ENCODE peak calls at places on chromosome 12, in seven cellular contexts. H is IMR-90, L is mesenchymal stem cell, I is neuronal stem cell, F is mesendoderm, K is H1, G is trophoblast cell. A is an unnamed sample.

GRCh38 chr12:3958534-3958933 is 85.3 kb upstream of the PARP11 start:
- DNase-seq in G (no peak), F (no peak), I (no peak), K (no peak), L (no peak), H (no peak), A (no peak)

GRCh38 chr12:123961585-123961984 is 11.0 kb downstream of the CCDC92 start:
- DNase-seq in H (no peak), G (no peak), F (no peak), I (no peak), L (no peak), K (no peak), A (no peak)

GRCh38 chr12:49482095-49483051 is 56.5 kb upstream of the KCNH3 start:
- DNase-seq in I (no peak), L (no peak), K (no peak), H (peak), F (peak), G (peak), A (peak)

GRCh38 chr12:79566452-79566851 is 124.3 kb downstream of the PAWR start:
- DNase-seq in H (peak), I (no peak), K (no peak), G (no peak), L (peak), F (no peak), A (no peak)

GRCh38 chr12:88952543-88952942 is 372.3 kb upstream of the KITLG start:
- DNase-seq in I (no peak), K (no peak), F (no peak), H (peak), G (no peak), L (peak), A (no peak)

GRCh38 chr12:43805149-43805856 is 814 bp downstream of the TWF1 start:
- DNase-seq in F (no peak), K (no peak), I (no peak), H (no peak), L (no peak), G (no peak), A (no peak)

GRCh38 chr12:3015356-3015755 is 56.2 kb downstream of the TEAD4 start:
- DNase-seq in H (no peak), L (no peak), G (no peak), K (no peak), F (no peak), I (no peak), A (no peak)

GRCh38 chr12:69355363-69356035 is 4.0 kb upstream of the YEATS4 start:
- DNase-seq in G (no peak), F (no peak), H (no peak), L (no peak), K (no peak), I (no peak), A (no peak)

GRCh38 chr12:54286042-54286931 is 5.8 kb downstream of the HNRNPA1 start:
- DNase-seq in L (no peak), K (no peak), F (no peak), I (no peak), G (peak), H (no peak), A (no peak)

GRCh38 chr12:106195638-106196037 is 52.2 kb downstream of the CKAP4 start:
- DNase-seq in G (no peak), I (no peak), L (peak), H (peak), F (no peak), K (no peak), A (no peak)

GRCh38 chr12:58395470-58395869 is 454.1 kb downstream of the ATP23 start:
- DNase-seq in F (no peak), I (no peak), H (peak), L (no peak), G (no peak), K (no peak), A (no peak)

GRCh38 chr12:84924956-84925355 is 12.4 kb upstream of the SLC6A15 start:
- DNase-seq in L (peak), H (peak), K (no peak), F (peak), G (no peak), I (no peak), A (no peak)

GRCh38 chr12:9936597-9936996 is 4.4 kb upstream of the CLEC2A start:
- DNase-seq in F (no peak), L (peak), H (peak), I (no peak), K (no peak), G (no peak), A (no peak)

GRCh38 chr12:117985182-117985581 is 16.4 kb upstream of the KSR2 start:
- DNase-seq in F (no peak), I (no peak), H (no peak), G (no peak), L (no peak), K (no peak), A (no peak)

GRCh38 chr12:58443273-58443980 is 476.9 kb downstream of the LRIG3 start:
- DNase-seq in G (peak), H (peak), F (peak), I (no peak), L (peak), K (no peak), A (peak)

GRCh38 chr12:25552681-25553080 is 402 bp downstream of the LMNTD1 start:
- DNase-seq in L (no peak), I (no peak), F (no peak), H (peak), G (peak), K (no peak), A (no peak)

GRCh38 chr12:230925-231671 is 17.1 kb upstream of the SLC6A12 start:
- DNase-seq in G (no peak), I (no peak), L (no peak), K (no peak), F (no peak), H (no peak), A (peak)

GRCh38 chr12:131528144-131528543 is 182.7 kb upstream of the SFSWAP start:
- DNase-seq in H (no peak), G (no peak), K (no peak), L (no peak), I (no peak), F (no peak), A (no peak)

GRCh38 chr12:25615119-25615518 is 62.0 kb upstream of the LMNTD1 start:
- DNase-seq in H (peak), I (no peak), G (peak), F (peak), L (peak), K (no peak), A (no peak)

GRCh38 chr12:71828813-71829212 is 10.7 kb upstream of the TBC1D15 start:
- DNase-seq in K (no peak), G (peak), F (no peak), I (no peak), L (no peak), H (no peak), A (no peak)

GRCh38 chr12:18283776-18284175 is 22.5 kb downstream of the PIK3C2G start:
- DNase-seq in L (no peak), H (no peak), K (no peak), G (peak), F (peak), I (no peak), A (peak)

GRCh38 chr12:95390192-95390591 is 83.8 kb upstream of the METAP2 start:
- DNase-seq in G (no peak), F (no peak), H (no peak), L (no peak), I (no peak), K (no peak), A (no peak)

GRCh38 chr12:128707488-128707887 is 116.3 kb downstream of the SLC15A4 start:
- DNase-seq in F (peak), H (no peak), L (no peak), I (no peak), G (no peak), K (no peak), A (peak)

GRCh38 chr12:80778005-80778541 is 61.4 kb downstream of the MYF5 start:
- DNase-seq in K (no peak), F (no peak), L (peak), G (no peak), I (no peak), H (peak), A (no peak)

GRCh38 chr12:66804555-66804954 is 125.7 kb upstream of the GRIP1 start:
- DNase-seq in G (no peak), H (no peak), F (no peak), K (no peak), L (no peak), I (no peak), A (no peak)

GRCh38 chr12:1234073-1234472 is 243.1 kb downstream of the ERC1 start:
- DNase-seq in L (peak), H (peak), F (no peak), I (no peak), G (no peak), K (no peak), A (no peak)

GRCh38 chr12:102063066-102063465 is 1.3 kb upstream of the WASHC3 start:
- DNase-seq in I (no peak), K (no peak), L (no peak), G (peak), F (peak), H (no peak), A (no peak)

GRCh38 chr12:123946152-123946515 is 26.5 kb downstream of the CCDC92 start:
- DNase-seq in F (no peak), G (no peak), K (no peak), H (no peak), L (no peak), I (no peak), A (peak)

GRCh38 chr12:104280111-104280510 is 23.4 kb upstream of the EID3 start:
- DNase-seq in L (no peak), F (no peak), H (no peak), I (no peak), G (no peak), K (no peak), A (no peak)

GRCh38 chr12:40947812-40948211 is 240.3 kb upstream of the PDZRN4 start:
- DNase-seq in H (no peak), K (no peak), F (no peak), G (no peak), I (no peak), L (no peak), A (no peak)

GRCh38 chr12:110338754-110339153 is 57.7 kb downstream of the ATP2A2 start:
- DNase-seq in G (no peak), H (no peak), L (peak), K (no peak), F (peak), I (no peak), A (no peak)

GRCh38 chr12:67940780-67941243 is 48.4 kb upstream of the IFNG-AS1 start:
- DNase-seq in G (peak), I (no peak), H (peak), K (no peak), L (peak), F (peak), A (no peak)

GRCh38 chr12:122888232-122888752 is 7.6 kb downstream of the VPS37B start:
- DNase-seq in L (peak), I (no peak), H (peak), G (peak), K (no peak), F (peak), A (peak)

GRCh38 chr12:27142102-27142721 is 59.8 kb upstream of the C12orf71 start:
- DNase-seq in L (peak), K (peak), G (peak), H (peak), I (peak), F (peak), A (peak)

GRCh38 chr12:67471810-67472209 is 176.7 kb upstream of the DYRK2 start:
- DNase-seq in H (no peak), G (no peak), K (no peak), L (no peak), I (no peak), F (no peak), A (no peak)

GRCh38 chr12:27653661-27654060 is 42.6 kb upstream of the REP15 start:
- DNase-seq in K (no peak), I (no peak), H (no peak), F (no peak), L (peak), G (no peak), A (no peak)

GRCh38 chr12:85733441-85733840 is 102.8 kb downstream of the RASSF9 start:
- DNase-seq in K (no peak), I (no peak), F (no peak), H (peak), G (peak), L (peak), A (no peak)

GRCh38 chr12:49965836-49966235 is 4.2 kb downstream of the AQP5 start:
- DNase-seq in L (no peak), G (no peak), I (no peak), K (no peak), F (no peak), H (no peak), A (no peak)

GRCh38 chr12:27198036-27198435 is 46.0 kb upstream of the STK38L start:
- DNase-seq in L (peak), F (no peak), H (peak), I (no peak), K (no peak), G (no peak), A (no peak)

DNA sequence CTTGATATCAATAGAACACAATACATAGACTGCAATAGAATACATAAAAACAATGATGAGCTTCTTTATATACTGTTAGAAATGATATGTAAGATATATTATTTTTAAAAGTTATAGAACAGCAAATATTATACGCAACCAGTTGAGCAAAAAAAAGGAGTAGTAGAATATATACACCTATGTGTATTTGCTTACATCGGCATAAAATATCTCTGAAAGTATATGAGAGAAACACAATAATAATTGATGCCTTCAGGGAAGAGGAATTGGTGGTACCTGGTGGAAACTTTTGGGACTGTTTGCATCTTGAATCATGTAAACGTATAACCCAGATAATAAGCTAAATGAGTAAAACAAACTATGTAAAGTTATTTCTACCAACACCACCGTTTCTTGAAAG is 418.4 kb upstream of the DCN start:
- DNase-seq in G (no peak), K (no peak), H (no peak), F (no peak), L (no peak), I (no peak), A (no peak)
- H2BK120ac ChIP-seq in G (no peak), K (no peak), H (no peak), F (no peak), L (no peak), I (no peak), A (no peak)

DNA sequence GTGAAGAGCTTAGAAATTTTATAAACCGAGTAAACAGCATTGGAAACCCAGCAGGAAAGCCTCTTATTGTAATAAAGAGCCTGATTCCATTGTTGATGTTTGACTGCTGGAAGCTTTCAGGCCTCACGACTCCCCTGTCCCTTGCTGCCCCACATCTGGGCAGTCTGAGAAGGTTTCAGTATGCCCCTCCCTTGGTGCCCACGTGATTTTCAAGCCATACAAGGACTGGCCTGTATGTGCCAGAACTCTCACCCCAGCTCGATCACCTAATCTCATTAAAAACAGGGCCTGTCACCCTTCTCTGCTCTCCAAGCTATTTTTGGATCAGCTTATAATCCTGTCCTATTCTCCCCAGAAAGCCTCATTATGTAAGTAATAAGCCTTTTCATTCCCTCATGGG is 7.5 kb upstream of the PYROXD1 start:
- DNase-seq in I (no peak), H (no peak), L (no peak), G (no peak), K (no peak), F (peak), A (no peak)
- H4K8ac ChIP-seq in I (no peak), H (no peak), L (no peak), G (no peak), K (no peak), F (no peak), A (no peak)

GRCh38 chr12:22160396-22161003 is 114.5 kb downstream of the CMAS start:
- DNase-seq in F (no peak), K (no peak), G (no peak), L (no peak), H (no peak), I (no peak), A (no peak)

GRCh38 chr12:22163594-22163993 is 117.6 kb downstream of the CMAS start:
- DNase-seq in F (no peak), K (no peak), L (no peak), I (no peak), H (no peak), G (no peak), A (no peak)

GRCh38 chr12:22169281-22169824 is 123.3 kb downstream of the CMAS start:
- DNase-seq in K (no peak), G (no peak), H (no peak), F (no peak), L (no peak), I (no peak), A (no peak)

GRCh38 chr12:22164101-22164500 is 118.1 kb downstream of the CMAS start:
- DNase-seq in I (no peak), F (no peak), L (no peak), G (no peak), K (no peak), H (no peak), A (no peak)
- H2BK120ac ChIP-seq in I (no peak), F (no peak), L (no peak), G (no peak), K (no peak), H (no peak), A (no peak)

GRCh38 chr12:130504110-130504835 is 166.6 kb downstream of the PIWIL1 start:
- DNase-seq in L (no peak), F (peak), G (no peak), H (no peak), K (no peak), I (peak), A (peak)

GRCh38 chr12:130506844-130507243 is 169.2 kb downstream of the PIWIL1 start:
- DNase-seq in L (no peak), K (no peak), H (no peak), G (no peak), I (no peak), F (peak), A (no peak)

GRCh38 chr12:130508318-130508717 is 170.6 kb downstream of the PIWIL1 start:
- DNase-seq in I (no peak), G (no peak), L (no peak), K (no peak), H (no peak), F (no peak), A (no peak)

GRCh38 chr12:130501821-130502220 is 164.1 kb downstream of the PIWIL1 start:
- DNase-seq in K (no peak), I (no peak), L (no peak), H (no peak), F (no peak), G (no peak), A (no peak)

DNA sequence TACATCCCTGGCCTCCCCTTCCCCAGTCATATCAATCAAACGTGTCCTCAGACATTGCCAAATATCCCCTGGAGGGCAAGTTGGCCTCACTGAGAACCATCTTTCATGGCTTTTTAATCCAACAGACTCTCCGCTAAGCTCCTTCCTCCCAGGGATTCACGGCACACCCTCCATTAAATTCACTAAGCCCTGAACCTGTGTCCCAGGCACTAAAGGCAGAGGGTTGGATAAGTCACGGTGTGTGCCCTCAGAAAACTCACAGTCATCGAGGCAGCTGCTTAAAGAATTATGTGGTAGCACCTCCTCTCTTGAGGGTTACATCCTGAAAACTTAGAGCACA is 167.1 kb downstream of the PIWIL1 start:
- DNase-seq in G (no peak), H (no peak), I (no peak), K (no peak), L (no peak), F (no peak), A (no peak)
- H4K8ac ChIP-seq in G (no peak), H (no peak), I (no peak), K (no peak), L (no peak), F (no peak), A (no peak)

GRCh38 chr12:107622005-107622404 is 63.6 kb upstream of the PWP1 start:
- DNase-seq in H (peak), G (peak), L (no peak), F (peak), I (no peak), K (no peak), A (peak)
- H2BK120ac ChIP-seq in H (no peak), G (no peak), L (no peak), F (no peak), I (no peak), K (no peak), A (no peak)

GRCh38 chr12:21677204-21677603 is 19.6 kb upstream of the LDHB start:
- DNase-seq in K (no peak), L (no peak), H (no peak), F (no peak), G (no peak), I (no peak), A (no peak)
- H4K8ac ChIP-seq in K (peak), L (no peak), H (no peak), F (no peak), G (no peak), I (peak), A (no peak)

GRCh38 chr12:57000393-57000792 is 6.0 kb downstream of the ZBTB39 start:
- DNase-seq in H (peak), K (no peak), G (no peak), L (no peak), I (no peak), F (no peak), A (no peak)
- H2BK120ac ChIP-seq in H (no peak), K (no peak), G (no peak), L (no peak), I (no peak), F (no peak), A (no peak)

GRCh38 chr12:93943766-93944165 is 204.6 kb upstream of the PLXNC1 start:
- DNase-seq in K (no peak), L (no peak), I (no peak), F (peak), G (peak), H (peak), A (no peak)
- H4K8ac ChIP-seq in K (no peak), L (no peak), I (no peak), F (no peak), G (no peak), H (peak), A (no peak)

GRCh38 chr12:112778400-112778799 is 13.1 kb upstream of the RPH3A start:
- DNase-seq in I (no peak), G (no peak), K (no peak), H (no peak), F (no peak), L (no peak), A (no peak)

GRCh38 chr12:112782250-112782649 is 9.3 kb upstream of the RPH3A start:
- DNase-seq in I (no peak), L (no peak), K (no peak), H (no peak), F (no peak), G (no peak), A (no peak)

GRCh38 chr12:112781767-112782166 is 9.8 kb upstream of the RPH3A start:
- DNase-seq in F (no peak), K (no peak), I (no peak), G (no peak), H (no peak), L (no peak), A (no peak)

GRCh38 chr12:112782921-112783320 is 8.6 kb upstream of the RPH3A start:
- DNase-seq in G (no peak), L (no peak), H (no peak), K (no peak), I (no peak), F (peak), A (no peak)

DNA sequence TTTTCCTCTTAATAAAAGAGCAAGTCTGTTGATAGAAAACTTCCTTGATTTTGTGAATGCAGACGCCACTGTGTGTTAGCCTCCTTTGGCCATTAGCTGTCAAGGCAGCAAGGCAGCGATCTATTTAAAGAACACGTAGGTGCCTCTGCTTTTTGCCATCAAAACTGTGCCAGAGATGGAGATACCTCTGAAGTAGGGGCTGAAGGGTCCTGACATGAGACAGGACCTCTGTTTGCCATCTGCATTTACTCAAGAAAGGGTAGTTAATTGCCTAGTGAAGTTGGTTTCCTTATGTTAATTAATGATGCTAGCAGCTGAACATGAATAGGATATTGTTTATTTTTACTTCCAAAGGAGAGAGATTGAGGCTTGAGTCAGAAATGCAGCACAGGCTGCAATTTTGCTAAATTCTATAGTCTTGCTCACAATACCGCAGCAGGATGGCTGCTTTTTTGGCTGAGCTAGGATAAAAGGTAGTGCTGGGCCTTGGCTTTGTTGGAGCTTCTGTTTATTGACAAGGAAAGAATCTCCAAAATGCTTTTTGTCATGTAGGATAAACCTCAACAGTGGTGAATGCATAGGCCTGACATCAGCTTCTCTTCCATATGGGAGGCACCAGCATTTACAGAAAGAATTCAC is 14.0 kb upstream of the RPH3A start:
- DNase-seq in K (peak), I (peak), L (no peak), G (no peak), F (no peak), H (no peak), A (peak)
- H2BK120ac ChIP-seq in K (peak), I (no peak), L (no peak), G (no peak), F (no peak), H (no peak), A (no peak)